ENCODE peak calls at places on chromosomes 11 and 22, in five cellular contexts. One of them, this sample, is unnamed.

GRCh38 chr11:22216940-22217339 is 24.1 kb downstream of the ANO5 start:
- DNase-seq in heart right ventricle: no peak
- DNase-seq in GM13977: no peak
- DNase-seq in CD8-positive, alpha-beta T cell: no peak
- DNase-seq in NCI-H1105: no peak
- DNase-seq in this sample: no peak

GRCh38 chr11:3894128-3894731 is 38.8 kb downstream of the STIM1 start:
- DNase-seq in heart right ventricle: peak; percentile 66
- DNase-seq in GM13977: peak; percentile 84
- DNase-seq in CD8-positive, alpha-beta T cell: no peak
- DNase-seq in NCI-H1105: no peak
- DNase-seq in this sample: no peak

GRCh38 chr11:117180661-117181585 is 2.4 kb downstream of the SIDT2 start:
- DNase-seq in heart right ventricle: peak; percentile 59
- DNase-seq in GM13977: peak; percentile 84
- DNase-seq in CD8-positive, alpha-beta T cell: peak; percentile 78
- DNase-seq in NCI-H1105: no peak
- DNase-seq in this sample: no peak

GRCh38 chr11:85525711-85526110 is 101.4 kb downstream of the DLG2 start:
- DNase-seq in heart right ventricle: no peak
- DNase-seq in GM13977: no peak
- DNase-seq in CD8-positive, alpha-beta T cell: no peak
- DNase-seq in NCI-H1105: no peak
- DNase-seq in this sample: no peak

GRCh38 chr11:82733444-82734119 is at the start of gene FAM181B:
- DNase-seq in heart right ventricle: peak; percentile 55
- DNase-seq in GM13977: no peak
- DNase-seq in CD8-positive, alpha-beta T cell: no peak
- DNase-seq in NCI-H1105: peak; percentile 70
- DNase-seq in this sample: peak; percentile 9

GRCh38 chr11:62398011-62398994 is 20.5 kb upstream of the SCGB1A1 start:
- DNase-seq in heart right ventricle: peak; percentile 62
- DNase-seq in GM13977: no peak
- DNase-seq in CD8-positive, alpha-beta T cell: no peak
- DNase-seq in NCI-H1105: no peak
- DNase-seq in this sample: no peak

GRCh38 chr11:72237112-72237931 is 6.7 kb downstream of the PHOX2A start:
- DNase-seq in heart right ventricle: no peak
- DNase-seq in GM13977: peak; percentile 33
- DNase-seq in CD8-positive, alpha-beta T cell: no peak
- DNase-seq in NCI-H1105: no peak
- DNase-seq in this sample: no peak

GRCh38 chr11:121487191-121487590 is 34.4 kb upstream of the SORL1-AS1 start:
- DNase-seq in heart right ventricle: no peak
- DNase-seq in GM13977: no peak
- DNase-seq in CD8-positive, alpha-beta T cell: no peak
- DNase-seq in NCI-H1105: no peak
- DNase-seq in this sample: no peak

GRCh38 chr11:121965330-121965729 is 150.7 kb downstream of the BLID start:
- DNase-seq in heart right ventricle: peak; percentile 17
- DNase-seq in GM13977: no peak
- DNase-seq in CD8-positive, alpha-beta T cell: no peak
- DNase-seq in NCI-H1105: no peak
- DNase-seq in this sample: peak; percentile 2

GRCh38 chr11:91967018-91967715 is 257.5 kb upstream of the FAT3 start:
- DNase-seq in heart right ventricle: no peak
- DNase-seq in GM13977: no peak
- DNase-seq in CD8-positive, alpha-beta T cell: no peak
- DNase-seq in NCI-H1105: no peak
- DNase-seq in this sample: no peak

GRCh38 chr11:87743002-87743401 is 432.2 kb downstream of the RAB38 start:
- DNase-seq in heart right ventricle: no peak
- DNase-seq in GM13977: no peak
- DNase-seq in CD8-positive, alpha-beta T cell: no peak
- DNase-seq in NCI-H1105: no peak
- DNase-seq in this sample: no peak

GRCh38 chr11:78764946-78765345 is 190.3 kb upstream of the NARS2 start:
- DNase-seq in heart right ventricle: no peak
- DNase-seq in GM13977: no peak
- DNase-seq in CD8-positive, alpha-beta T cell: no peak
- DNase-seq in NCI-H1105: no peak
- DNase-seq in this sample: no peak

GRCh38 chr11:120500414-120500936 is 11.1 kb upstream of the GRIK4 start:
- DNase-seq in heart right ventricle: no peak
- DNase-seq in GM13977: no peak
- DNase-seq in CD8-positive, alpha-beta T cell: no peak
- DNase-seq in NCI-H1105: peak; percentile 23
- DNase-seq in this sample: no peak

GRCh38 chr11:129766858-129767604 is 48.6 kb upstream of the TMEM45B start:
- DNase-seq in heart right ventricle: no peak
- DNase-seq in GM13977: no peak
- DNase-seq in CD8-positive, alpha-beta T cell: no peak
- DNase-seq in NCI-H1105: no peak
- DNase-seq in this sample: no peak

GRCh38 chr11:64534391-64534801 is 56.6 kb upstream of the SLC22A12 start:
- DNase-seq in heart right ventricle: no peak
- DNase-seq in GM13977: no peak
- DNase-seq in CD8-positive, alpha-beta T cell: no peak
- DNase-seq in NCI-H1105: no peak
- DNase-seq in this sample: no peak

GRCh38 chr22:20582520-20583361 is 75.3 kb downstream of the MED15 start:
- DNase-seq in heart right ventricle: no peak
- DNase-seq in GM13977: no peak
- DNase-seq in CD8-positive, alpha-beta T cell: no peak
- DNase-seq in NCI-H1105: no peak
- DNase-seq in this sample: no peak

GRCh38 chr22:29128891-29129643 is 56.2 kb downstream of the KREMEN1 start:
- DNase-seq in heart right ventricle: no peak
- DNase-seq in GM13977: no peak
- DNase-seq in CD8-positive, alpha-beta T cell: no peak
- DNase-seq in NCI-H1105: no peak
- DNase-seq in this sample: no peak

GRCh38 chr11:120577041-120577440 is 65.5 kb downstream of the GRIK4 start:
- DNase-seq in heart right ventricle: no peak
- DNase-seq in GM13977: no peak
- DNase-seq in CD8-positive, alpha-beta T cell: no peak
- DNase-seq in NCI-H1105: no peak
- DNase-seq in this sample: no peak

GRCh38 chr11:20782771-20783170 is 113.4 kb downstream of the NELL1 start:
- DNase-seq in heart right ventricle: no peak
- DNase-seq in GM13977: no peak
- DNase-seq in CD8-positive, alpha-beta T cell: no peak
- DNase-seq in NCI-H1105: no peak
- DNase-seq in this sample: no peak

GRCh38 chr11:103659743-103660142 is 376.7 kb upstream of the DDI1 start:
- DNase-seq in heart right ventricle: no peak
- DNase-seq in GM13977: no peak
- DNase-seq in CD8-positive, alpha-beta T cell: no peak
- DNase-seq in NCI-H1105: no peak
- DNase-seq in this sample: no peak

GRCh38 chr11:57979532-57980079 is 44.1 kb upstream of the OR9Q1 start:
- DNase-seq in heart right ventricle: no peak
- DNase-seq in GM13977: no peak
- DNase-seq in CD8-positive, alpha-beta T cell: no peak
- DNase-seq in NCI-H1105: no peak
- DNase-seq in this sample: no peak

GRCh38 chr11:44950036-44950624 is 553 bp downstream of the TP53I11 start:
- DNase-seq in heart right ventricle: peak; percentile 64
- DNase-seq in GM13977: no peak
- DNase-seq in CD8-positive, alpha-beta T cell: peak; percentile 28
- DNase-seq in NCI-H1105: no peak
- DNase-seq in this sample: no peak

GRCh38 chr11:16632295-16633200 is 105.9 kb upstream of the C11orf58 start:
- DNase-seq in heart right ventricle: no peak
- DNase-seq in GM13977: no peak
- DNase-seq in CD8-positive, alpha-beta T cell: no peak
- DNase-seq in NCI-H1105: no peak
- DNase-seq in this sample: no peak

GRCh38 chr22:27489265-27489675 is 312.3 kb downstream of the MN1 start:
- DNase-seq in heart right ventricle: no peak
- DNase-seq in GM13977: no peak
- DNase-seq in CD8-positive, alpha-beta T cell: no peak
- DNase-seq in NCI-H1105: no peak
- DNase-seq in this sample: no peak

GRCh38 chr11:61281581-61282250 is 13.4 kb downstream of the VWCE start:
- DNase-seq in heart right ventricle: peak; percentile 42
- DNase-seq in GM13977: peak; percentile 52
- DNase-seq in CD8-positive, alpha-beta T cell: no peak
- DNase-seq in NCI-H1105: no peak
- DNase-seq in this sample: peak; percentile 9

GRCh38 chr11:69418576-69419296 is 62.7 kb upstream of the LINC01488 start:
- DNase-seq in heart right ventricle: no peak
- DNase-seq in GM13977: no peak
- DNase-seq in CD8-positive, alpha-beta T cell: no peak
- DNase-seq in NCI-H1105: no peak
- DNase-seq in this sample: no peak

GRCh38 chr11:110095554-110095953 is 2.4 kb downstream of the ZC3H12C start:
- DNase-seq in heart right ventricle: no peak
- DNase-seq in GM13977: no peak
- DNase-seq in CD8-positive, alpha-beta T cell: no peak
- DNase-seq in NCI-H1105: no peak
- DNase-seq in this sample: no peak

GRCh38 chr11:85752890-85753581 is 57.9 kb downstream of the SYTL2 start:
- DNase-seq in heart right ventricle: no peak
- DNase-seq in GM13977: no peak
- DNase-seq in CD8-positive, alpha-beta T cell: peak; percentile 97
- DNase-seq in NCI-H1105: no peak
- DNase-seq in this sample: no peak

GRCh38 chr11:65382804-65383368 is 440 bp upstream of the SLC25A45 start:
- DNase-seq in heart right ventricle: no peak
- DNase-seq in GM13977: no peak
- DNase-seq in CD8-positive, alpha-beta T cell: no peak
- DNase-seq in NCI-H1105: peak; percentile 94
- DNase-seq in this sample: no peak

GRCh38 chr11:3880724-3881123 is 25.3 kb downstream of the STIM1 start:
- DNase-seq in heart right ventricle: no peak
- DNase-seq in GM13977: peak; percentile 38
- DNase-seq in CD8-positive, alpha-beta T cell: no peak
- DNase-seq in NCI-H1105: no peak
- DNase-seq in this sample: no peak

GRCh38 chr11:69312418-69313399 is 18.8 kb downstream of the MYEOV start:
- DNase-seq in heart right ventricle: peak; percentile 49
- DNase-seq in GM13977: no peak
- DNase-seq in CD8-positive, alpha-beta T cell: no peak
- DNase-seq in NCI-H1105: peak; percentile 12
- DNase-seq in this sample: no peak

GRCh38 chr22:41517172-41518047 is 26.9 kb downstream of the POLR3H start:
- DNase-seq in heart right ventricle: peak; percentile 61
- DNase-seq in GM13977: peak; percentile 52
- DNase-seq in CD8-positive, alpha-beta T cell: no peak
- DNase-seq in NCI-H1105: no peak
- DNase-seq in this sample: peak; percentile 15

GRCh38 chr11:2534957-2535672 is 90.3 kb downstream of the KCNQ1 start:
- DNase-seq in heart right ventricle: peak; percentile 5
- DNase-seq in GM13977: no peak
- DNase-seq in CD8-positive, alpha-beta T cell: no peak
- DNase-seq in NCI-H1105: no peak
- DNase-seq in this sample: no peak

GRCh38 chr22:25360891-25361645 is 141.6 kb downstream of the CRYBB2 start:
- DNase-seq in heart right ventricle: no peak
- DNase-seq in GM13977: no peak
- DNase-seq in CD8-positive, alpha-beta T cell: no peak
- DNase-seq in NCI-H1105: no peak
- DNase-seq in this sample: no peak

GRCh38 chr11:57499413-57499982 is 16.0 kb downstream of the SLC43A1 start:
- DNase-seq in heart right ventricle: peak; percentile 99
- DNase-seq in GM13977: peak; percentile 92
- DNase-seq in CD8-positive, alpha-beta T cell: no peak
- DNase-seq in NCI-H1105: peak; percentile 85
- DNase-seq in this sample: peak; percentile 45

GRCh38 chr11:46026616-46027293 is 94.5 kb downstream of the PHF21A start:
- DNase-seq in heart right ventricle: no peak
- DNase-seq in GM13977: no peak
- DNase-seq in CD8-positive, alpha-beta T cell: no peak
- DNase-seq in NCI-H1105: no peak
- DNase-seq in this sample: no peak

GRCh38 chr11:72856551-72857342 is 42.5 kb downstream of the ATG16L2 start:
- DNase-seq in heart right ventricle: no peak
- DNase-seq in GM13977: no peak
- DNase-seq in CD8-positive, alpha-beta T cell: no peak
- DNase-seq in NCI-H1105: no peak
- DNase-seq in this sample: no peak